ENCODE peak calls at places on chromosomes 7 and 10, in seven cellular contexts. S is IMR-90, J is neuronal stem cell, H is H9, I is mesenchymal stem cell, Y is mesendoderm, L is H1. V is an unnamed sample.

GRCh38 chr10:80501913-80502521 is 35.7 kb upstream of the SH2D4B start:
- DNase-seq in S (no peak), J (no peak), H (no peak), I (no peak), Y (peak), L (no peak), V (peak)

GRCh38 chr7:117068511-117069155 is 115.3 kb downstream of the ST7 start:
- DNase-seq in S (no peak), J (no peak), H (no peak), I (no peak), Y (no peak), L (no peak), V (no peak)

GRCh38 chr7:112290065-112290464 is 83.6 kb downstream of the ZNF277 start:
- DNase-seq in S (peak), J (no peak), H (no peak), I (peak), Y (no peak), L (no peak), V (peak)

GRCh38 chr7:50564630-50565558 is at the start of gene DDC:
- DNase-seq in S (no peak), J (no peak), H (no peak), I (no peak), Y (no peak), L (no peak), V (no peak)

GRCh38 chr7:46633816-46634215 is 712.7 kb upstream of the IGFBP3 start:
- DNase-seq in S (peak), J (no peak), H (no peak), I (no peak), Y (peak), L (no peak), V (no peak)

GRCh38 chr7:48101880-48102448 is 12.9 kb downstream of the UPP1 start:
- DNase-seq in S (no peak), J (no peak), H (no peak), I (no peak), Y (peak), L (peak), V (no peak)

GRCh38 chr7:151876112-151876898 is 610 bp downstream of the PRKAG2 start:
- DNase-seq in S (no peak), J (no peak), H (peak), I (peak), Y (peak), L (peak), V (peak)

GRCh38 chr10:79562135-79562756 is 2.0 kb upstream of the SFTPA2 start:
- DNase-seq in S (peak), J (peak), H (peak), I (peak), Y (peak), L (peak), V (peak)

GRCh38 chr7:80884511-80885195 is 34.2 kb downstream of the SEMA3C start:
- DNase-seq in S (peak), J (no peak), H (no peak), I (peak), Y (peak), L (no peak), V (no peak)

GRCh38 chr7:44685723-44686122 is 62.9 kb upstream of the ZMIZ2 start:
- DNase-seq in S (no peak), J (no peak), H (no peak), I (peak), Y (no peak), L (no peak), V (no peak)

GRCh38 chr10:61836888-61837747 is 64.4 kb upstream of the ARID5B start:
- DNase-seq in S (peak), J (no peak), H (no peak), I (peak), Y (no peak), L (no peak), V (peak)

GRCh38 chr10:59240581-59241183 is 64.2 kb downstream of the PHYHIPL start:
- DNase-seq in S (peak), J (peak), H (no peak), I (peak), Y (peak), L (peak), V (no peak)

GRCh38 chr10:106540606-106541005 is 623.9 kb downstream of the SORCS1 start:
- DNase-seq in S (peak), J (no peak), H (no peak), I (no peak), Y (no peak), L (no peak), V (no peak)

GRCh38 chr10:114623661-114624294 is 34.3 kb downstream of the ABLIM1 start:
- DNase-seq in S (peak), J (no peak), H (no peak), I (peak), Y (peak), L (no peak), V (no peak)

GRCh38 chr10:75240329-75240728 is 4.6 kb upstream of the COMTD1 start:
- DNase-seq in S (no peak), J (no peak), H (no peak), I (no peak), Y (no peak), L (no peak), V (no peak)

GRCh38 chr10:71342850-71343773 is 24.1 kb downstream of the SLC29A3 start:
- DNase-seq in S (peak), J (no peak), H (no peak), I (peak), Y (no peak), L (no peak), V (peak)

GRCh38 chr10:52400564-52400963 is 86.5 kb downstream of the DKK1 start:
- DNase-seq in S (peak), J (no peak), H (no peak), I (peak), Y (peak), L (no peak), V (no peak)

GRCh38 chr7:3075441-3075840 is 31.8 kb upstream of the CARD11 start:
- DNase-seq in S (no peak), J (no peak), H (no peak), I (no peak), Y (no peak), L (no peak), V (peak)
- H2AK5ac ChIP-seq in S (no peak), J (no peak), H (no peak), I (no peak), Y (no peak), L (no peak), V (no peak)

DNA sequence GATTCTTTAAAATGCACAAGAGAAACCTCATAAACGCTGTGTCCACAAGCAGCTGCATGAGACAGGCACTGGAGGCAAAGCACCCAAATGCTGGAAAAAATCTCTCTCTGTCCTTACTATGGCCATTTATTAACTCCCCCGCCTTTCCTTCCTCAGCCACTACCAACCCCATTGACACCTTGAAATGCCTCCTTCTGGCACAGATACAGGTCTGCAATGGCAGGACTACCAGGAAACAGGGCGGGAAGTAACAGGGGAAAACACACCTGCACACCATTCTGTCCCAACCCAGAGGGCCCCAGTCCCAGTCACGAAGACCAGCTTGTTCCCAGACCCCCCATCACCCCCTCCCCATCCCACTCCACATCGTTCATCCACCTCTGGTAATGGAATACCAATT is 224.3 kb downstream of the PARD3 start:
- DNase-seq in S (no peak), J (no peak), H (no peak), I (no peak), Y (no peak), L (no peak), V (no peak)
- H2BK5ac ChIP-seq in S (no peak), J (no peak), H (no peak), I (no peak), Y (no peak), L (no peak), V (no peak)

GRCh38 chr7:118220583-118220982 is 3.9 kb upstream of the ANKRD7 start:
- DNase-seq in S (no peak), J (no peak), H (no peak), I (no peak), Y (no peak), L (no peak), V (no peak)
- H2AK5ac ChIP-seq in S (no peak), J (no peak), H (no peak), I (no peak), Y (no peak), L (no peak), V (no peak)

GRCh38 chr7:37009282-37009681 is 285.0 kb upstream of the AOAH start:
- DNase-seq in S (no peak), J (no peak), H (no peak), I (no peak), Y (no peak), L (no peak), V (no peak)
- H2BK5ac ChIP-seq in S (no peak), J (no peak), H (no peak), I (no peak), Y (no peak), L (no peak), V (no peak)

DNA sequence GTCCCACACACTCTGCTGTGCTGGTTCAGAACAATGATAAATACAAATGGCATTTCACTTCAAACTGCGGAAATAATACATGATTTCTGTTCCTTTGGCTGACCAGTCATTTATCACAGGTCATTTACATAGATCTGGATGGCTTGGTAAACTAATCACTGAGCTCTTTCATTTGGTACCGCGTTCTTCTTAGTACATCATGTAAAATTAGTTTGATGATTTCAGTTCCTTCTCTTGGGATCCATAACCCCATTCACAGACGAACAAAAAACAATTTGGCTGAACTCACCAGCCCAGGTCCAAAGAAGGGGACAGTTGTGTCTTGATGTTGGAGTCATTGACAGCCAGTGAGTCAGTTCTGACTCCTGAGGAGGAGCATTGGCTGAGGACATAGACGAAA is 689.8 kb downstream of the INHBA start:
- DNase-seq in S (no peak), J (no peak), H (no peak), I (no peak), Y (no peak), L (no peak), V (no peak)
- H2AK5ac ChIP-seq in S (peak), J (no peak), H (no peak), I (no peak), Y (no peak), L (no peak), V (no peak)

GRCh38 chr7:127530148-127530547 is 55.2 kb downstream of the GCC1 start:
- DNase-seq in S (no peak), J (no peak), H (no peak), I (no peak), Y (no peak), L (no peak), V (no peak)
- H2BK5ac ChIP-seq in S (no peak), J (no peak), H (no peak), I (no peak), Y (no peak), L (no peak), V (no peak)

GRCh38 chr7:6553460-6554044 is 2.3 kb upstream of the GRID2IP start:
- DNase-seq in S (no peak), J (no peak), H (peak), I (no peak), Y (no peak), L (no peak), V (no peak)

GRCh38 chr7:6547400-6547799 is 3.9 kb downstream of the GRID2IP start:
- DNase-seq in S (no peak), J (no peak), H (no peak), I (no peak), Y (no peak), L (no peak), V (no peak)

GRCh38 chr7:6554848-6555247 is 3.6 kb upstream of the GRID2IP start:
- DNase-seq in S (no peak), J (no peak), H (no peak), I (no peak), Y (no peak), L (no peak), V (no peak)

GRCh38 chr7:6546852-6547251 is 4.4 kb downstream of the GRID2IP start:
- DNase-seq in S (no peak), J (no peak), H (peak), I (no peak), Y (peak), L (peak), V (no peak)

GRCh38 chr7:6551016-6551511 is at the start of gene GRID2IP:
- DNase-seq in S (no peak), J (no peak), H (peak), I (no peak), Y (no peak), L (no peak), V (no peak)
- H2AK5ac ChIP-seq in S (no peak), J (no peak), H (no peak), I (no peak), Y (no peak), L (no peak), V (no peak)

GRCh38 chr10:133270773-133271297 is 5.8 kb downstream of the ADAM8 start:
- DNase-seq in S (no peak), J (no peak), H (no peak), I (no peak), Y (no peak), L (no peak), V (no peak)

GRCh38 chr10:133271521-133272300 is 5.0 kb downstream of the ADAM8 start:
- DNase-seq in S (no peak), J (no peak), H (no peak), I (no peak), Y (no peak), L (no peak), V (no peak)

GRCh38 chr10:133269367-133269766 is 7.3 kb downstream of the ADAM8 start:
- DNase-seq in S (no peak), J (no peak), H (no peak), I (no peak), Y (no peak), L (no peak), V (no peak)

GRCh38 chr10:133268532-133268931 is 8.1 kb downstream of the ADAM8 start:
- DNase-seq in S (no peak), J (no peak), H (no peak), I (no peak), Y (no peak), L (no peak), V (no peak)

DNA sequence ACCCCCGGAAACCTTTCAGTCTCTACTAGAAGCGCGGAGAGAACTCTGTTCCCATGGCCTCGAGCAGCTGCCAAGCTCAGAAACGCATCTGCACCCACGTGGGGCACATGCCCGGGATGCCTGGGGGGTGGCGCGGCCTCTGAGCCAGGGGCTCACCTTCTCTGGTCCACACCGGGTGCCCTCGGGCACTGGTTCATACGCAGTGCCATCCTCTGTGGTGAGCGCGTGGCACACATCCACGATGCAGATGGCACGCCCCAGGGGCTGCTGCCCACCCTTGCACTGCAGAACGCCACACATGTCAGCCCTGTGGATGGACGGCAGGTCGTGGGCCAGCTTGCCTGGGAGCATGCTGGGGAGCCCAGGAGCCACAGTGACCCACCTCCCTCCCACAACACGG is 6.5 kb downstream of the ADAM8 start:
- DNase-seq in S (no peak), J (no peak), H (no peak), I (no peak), Y (no peak), L (no peak), V (no peak)
- H2BK5ac ChIP-seq in S (no peak), J (no peak), H (no peak), I (no peak), Y (no peak), L (no peak), V (no peak)